ENCODE peak calls at places on chromosomes 3 and 15, in eight cellular contexts. L is RWPE1, V is thyroid gland, J is HCT116, P is cardiac muscle cell, I is endothelial cell of umbilical vein, G is H1, C is sigmoid colon. Q is an unnamed sample.

GRCh38 chr15:66784174-66784573 is 82.1 kb downstream of the SMAD6 start:
- DNase-seq in L (no peak), V (no peak), J (no peak), P (no peak), I (no peak), G (no peak), C (no peak), Q (no peak)

GRCh38 chr15:45087513-45087912 is 26.5 kb downstream of the DUOX2 start:
- DNase-seq in L (no peak), V (no peak), J (no peak), P (no peak), I (no peak), G (no peak), C (no peak), Q (no peak)

GRCh38 chr3:197417896-197418618 is 119.6 kb upstream of the DLG1 start:
- DNase-seq in L (no peak), V (no peak), J (no peak), P (no peak), I (no peak), G (no peak), C (peak), Q (no peak)

GRCh38 chr15:75200765-75201608 is 695 bp upstream of the C15orf39 start:
- DNase-seq in L (peak), V (peak), J (peak), P (no peak), I (peak), G (peak), C (peak), Q (peak)

GRCh38 chr3:126106336-126107202 is 22.6 kb upstream of the SLC41A3 start:
- DNase-seq in L (no peak), V (no peak), J (no peak), P (no peak), I (no peak), G (peak), C (peak), Q (no peak)

GRCh38 chr3:43870110-43870509 is 179.4 kb downstream of the ABHD5 start:
- DNase-seq in L (peak), V (peak), J (no peak), P (peak), I (peak), G (no peak), C (no peak), Q (peak)

GRCh38 chr3:43782541-43782940 is 91.8 kb downstream of the ABHD5 start:
- DNase-seq in L (no peak), V (no peak), J (no peak), P (no peak), I (no peak), G (no peak), C (no peak), Q (no peak)

GRCh38 chr3:158058775-158059174 is 47.4 kb downstream of the SHOX2 start:
- DNase-seq in L (no peak), V (no peak), J (no peak), P (no peak), I (no peak), G (no peak), C (no peak), Q (no peak)

GRCh38 chr3:159200176-159200575 is 398.3 kb downstream of the MFSD1 start:
- DNase-seq in L (no peak), V (no peak), J (peak), P (peak), I (no peak), G (no peak), C (no peak), Q (peak)

GRCh38 chr15:60649845-60650548 is 171.1 kb upstream of the ICE2 start:
- DNase-seq in L (no peak), V (no peak), J (no peak), P (no peak), I (no peak), G (no peak), C (no peak), Q (no peak)

GRCh38 chr15:66241301-66241700 is 12.2 kb downstream of the MEGF11 start:
- DNase-seq in L (no peak), V (no peak), J (no peak), P (no peak), I (no peak), G (no peak), C (no peak), Q (no peak)

GRCh38 chr15:86163771-86164170 is 84.1 kb downstream of the AGBL1 start:
- DNase-seq in L (no peak), V (no peak), J (no peak), P (no peak), I (no peak), G (no peak), C (peak), Q (no peak)

GRCh38 chr3:195900426-195901355 is 7.7 kb downstream of the TNK2 start:
- DNase-seq in L (no peak), V (peak), J (no peak), P (peak), I (no peak), G (no peak), C (peak), Q (no peak)

GRCh38 chr3:72485649-72486048 is 362.6 kb downstream of the SHQ1 start:
- DNase-seq in L (no peak), V (peak), J (no peak), P (peak), I (no peak), G (no peak), C (no peak), Q (no peak)

GRCh38 chr3:16849240-16849639 is 35.5 kb upstream of the PLCL2 start:
- DNase-seq in L (no peak), V (peak), J (no peak), P (peak), I (peak), G (no peak), C (peak), Q (no peak)

GRCh38 chr15:74958320-74958907 is 1.8 kb upstream of the RPP25 start:
- DNase-seq in L (no peak), V (peak), J (no peak), P (peak), I (no peak), G (peak), C (peak), Q (no peak)

GRCh38 chr15:43930079-43930478 is 103.3 kb downstream of the WDR76 start:
- DNase-seq in L (no peak), V (peak), J (no peak), P (peak), I (no peak), G (peak), C (no peak), Q (peak)

GRCh38 chr3:173529062-173529711 is 131.6 kb downstream of the NLGN1 start:
- DNase-seq in L (peak), V (peak), J (peak), P (peak), I (no peak), G (no peak), C (no peak), Q (peak)

GRCh38 chr15:47184405-47185221 is 532.7 kb upstream of the SEMA6D start:
- DNase-seq in L (peak), V (peak), J (no peak), P (peak), I (peak), G (peak), C (peak), Q (no peak)

GRCh38 chr15:25372298-25372697 is 66.5 kb downstream of the UBE3A start:
- DNase-seq in L (no peak), V (no peak), J (no peak), P (peak), I (peak), G (no peak), C (no peak), Q (no peak)

GRCh38 chr3:46019707-46020106 is 7.6 kb downstream of the XCR1 start:
- DNase-seq in L (no peak), V (no peak), J (no peak), P (no peak), I (no peak), G (no peak), C (no peak), Q (no peak)

GRCh38 chr15:65182538-65182937 is 2.6 kb downstream of the CLPX start:
- DNase-seq in L (no peak), V (no peak), J (no peak), P (no peak), I (no peak), G (no peak), C (no peak), Q (no peak)
- H3K27ac ChIP-seq in L (peak), V (no peak), J (no peak), P (no peak), I (no peak), G (no peak), C (peak), Q (no peak)

GRCh38 chr3:130997291-130997690 is 29.3 kb downstream of the ASTE1 start:
- DNase-seq in L (no peak), V (no peak), J (no peak), P (peak), I (no peak), G (no peak), C (no peak), Q (no peak)
- H3K27ac ChIP-seq in L (no peak), V (no peak), J (no peak), P (no peak), I (no peak), G (no peak), C (no peak), Q (peak)

DNA sequence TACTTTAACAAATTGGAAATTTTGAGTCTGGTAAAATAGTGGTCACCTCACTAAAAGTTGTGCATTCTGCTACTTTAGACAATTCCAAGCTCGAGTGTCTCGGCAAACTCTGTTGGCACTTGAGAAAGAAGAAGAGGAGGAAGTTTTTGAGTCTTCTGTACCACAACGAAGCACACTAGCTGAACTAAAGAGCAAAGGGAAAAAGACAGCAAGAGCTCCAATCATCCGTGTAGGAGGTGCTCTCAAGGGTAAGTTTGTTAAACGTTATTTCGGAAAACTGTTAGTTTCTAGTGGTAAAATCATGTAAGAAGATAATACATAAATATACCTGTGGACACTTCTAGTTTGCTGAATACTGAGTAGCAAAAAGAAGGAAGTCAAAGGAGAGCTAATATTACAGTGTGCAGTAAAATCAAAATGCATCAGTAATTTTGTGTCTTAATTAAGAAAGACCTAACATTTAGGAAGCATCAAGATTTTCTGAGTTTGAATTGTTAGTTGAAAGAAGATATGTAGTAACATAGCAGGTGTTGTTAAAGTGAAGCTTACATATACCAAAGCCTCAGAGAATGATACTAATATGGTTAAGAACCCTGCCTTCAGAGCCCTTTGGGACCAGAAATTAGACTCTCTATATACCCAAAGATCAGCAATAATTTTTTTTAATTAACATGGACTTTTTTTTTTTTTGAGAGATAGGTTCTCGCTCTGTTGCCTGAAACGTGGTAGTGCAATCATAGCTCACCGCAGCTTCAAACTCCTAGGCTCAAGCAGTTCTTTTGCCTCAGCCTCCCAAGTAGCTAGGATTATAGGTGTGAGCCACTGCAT is 23.0 kb downstream of the BUB1B start:
- DNase-seq in L (no peak), V (no peak), J (no peak), P (no peak), I (no peak), G (no peak), C (no peak), Q (no peak)
- H3K27ac ChIP-seq in L (no peak), V (no peak), J (no peak), P (no peak), I (no peak), G (no peak), C (no peak), Q (no peak)

GRCh38 chr15:32838338-32838737 is 120.5 kb downstream of the GREM1 start:
- DNase-seq in L (no peak), V (no peak), J (no peak), P (no peak), I (no peak), G (no peak), C (no peak), Q (no peak)
- H3K27ac ChIP-seq in L (no peak), V (no peak), J (no peak), P (no peak), I (no peak), G (no peak), C (no peak), Q (no peak)

DNA sequence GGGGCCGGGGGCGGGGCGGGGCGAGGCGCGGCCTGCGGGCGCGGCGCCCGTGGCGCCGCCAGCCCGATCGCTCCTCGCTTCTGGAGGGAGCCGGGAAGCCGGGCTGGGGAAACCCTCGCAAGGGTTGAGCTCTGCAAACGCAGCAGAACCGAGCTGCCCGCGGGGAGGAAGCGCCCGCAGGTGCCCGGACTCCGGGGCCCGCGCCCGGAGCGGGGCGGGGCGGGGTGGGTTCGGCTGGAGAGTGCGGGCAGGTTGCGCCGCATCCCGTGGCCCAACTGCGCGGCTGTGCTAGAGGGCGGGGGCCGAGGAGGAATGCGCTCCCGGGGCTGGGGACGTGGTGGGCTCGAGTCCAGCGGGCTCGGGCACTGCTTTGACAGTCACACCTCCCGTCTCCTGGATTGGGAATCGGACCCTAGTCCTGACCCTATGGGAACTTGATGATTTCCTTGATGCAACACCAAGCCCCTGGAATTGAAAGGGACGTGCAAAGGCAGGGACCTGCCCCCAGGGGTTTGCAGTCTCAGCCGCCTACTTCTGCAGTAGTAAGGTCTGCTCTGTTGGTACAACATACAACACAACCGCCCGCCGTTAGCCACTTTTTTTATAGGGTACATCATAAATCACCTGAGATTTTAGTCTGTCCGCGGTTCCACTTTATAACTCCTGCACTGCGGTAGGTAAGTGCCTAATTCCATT is 34.3 kb downstream of the ZBTB38 start:
- DNase-seq in L (peak), V (peak), J (no peak), P (peak), I (peak), G (peak), C (peak), Q (no peak)
- H3K27ac ChIP-seq in L (peak), V (peak), J (peak), P (peak), I (peak), G (peak), C (peak), Q (no peak)

GRCh38 chr3:190036631-190037030 is 84.1 kb downstream of the P3H2 start:
- DNase-seq in L (no peak), V (no peak), J (no peak), P (peak), I (no peak), G (no peak), C (peak), Q (no peak)
- H3K27ac ChIP-seq in L (no peak), V (no peak), J (no peak), P (no peak), I (no peak), G (no peak), C (peak), Q (no peak)

DNA sequence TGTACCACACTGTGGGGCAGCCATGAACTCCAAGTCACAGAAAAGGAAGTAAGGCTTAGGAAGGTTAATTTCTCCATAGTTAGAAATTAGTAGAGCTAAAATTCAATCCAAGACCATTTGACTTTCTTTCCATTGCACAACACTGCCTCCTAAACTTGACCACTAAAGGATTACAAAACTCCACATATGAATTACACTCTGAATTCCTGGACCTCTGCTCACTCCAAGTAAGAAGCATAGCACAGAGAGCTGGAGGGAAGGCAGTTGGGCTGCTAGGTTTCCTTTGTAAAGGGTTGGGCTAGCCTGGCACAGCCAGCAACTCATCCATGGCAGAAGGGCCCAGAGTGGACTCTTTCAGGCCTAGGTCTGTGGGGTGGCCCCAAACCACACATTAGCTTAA is 134.4 kb downstream of the MYLK start:
- DNase-seq in L (no peak), V (no peak), J (no peak), P (peak), I (no peak), G (peak), C (no peak), Q (peak)
- H3K27ac ChIP-seq in L (peak), V (no peak), J (no peak), P (no peak), I (peak), G (no peak), C (peak), Q (peak)

GRCh38 chr3:128686465-128686864 is 35.8 kb upstream of the RPN1 start:
- DNase-seq in L (no peak), V (no peak), J (no peak), P (no peak), I (no peak), G (no peak), C (no peak), Q (no peak)

GRCh38 chr3:128679338-128679737 is 28.7 kb upstream of the RPN1 start:
- DNase-seq in L (no peak), V (no peak), J (no peak), P (no peak), I (no peak), G (no peak), C (no peak), Q (no peak)

GRCh38 chr3:128685001-128685726 is 34.5 kb upstream of the RPN1 start:
- DNase-seq in L (no peak), V (no peak), J (no peak), P (no peak), I (no peak), G (no peak), C (no peak), Q (no peak)

GRCh38 chr3:128683957-128684356 is 33.3 kb upstream of the RPN1 start:
- DNase-seq in L (no peak), V (no peak), J (no peak), P (no peak), I (no peak), G (no peak), C (no peak), Q (no peak)

GRCh38 chr3:128681277-128681829 is 30.7 kb upstream of the RPN1 start:
- DNase-seq in L (peak), V (no peak), J (no peak), P (no peak), I (no peak), G (no peak), C (no peak), Q (no peak)
- H3K27ac ChIP-seq in L (peak), V (peak), J (peak), P (peak), I (peak), G (peak), C (peak), Q (peak)

Q was measured in PC-9.